ENCODE peak calls at places on chromosomes 1 and 21, in six cellular contexts. H is heart left ventricle, K is cardiac muscle cell, Q is thoracic aorta, T is tibial nerve, Z is esophagus squamous epithelium. P is an unnamed sample.
A peak's percentile ranks its signal among the peaks of the same experiment; 100 is the strongest.

GRCh38 chr21:29633766-29634165 is 306.0 kb downstream of the GRIK1 start:
- DNase-seq in Q (no peak), Z (no peak), H (no peak), T (no peak), K (no peak), P (no peak)

GRCh38 chr1:242224426-242224825 is 225.5 kb upstream of the MAP1LC3C start:
- DNase-seq in Z (no peak), Q (no peak), K (no peak), T (no peak), H (no peak), P (no peak)

GRCh38 chr1:152745289-152745704 is 12.5 kb upstream of the KPRP start:
- DNase-seq in H (no peak), K (no peak), Z (no peak), T (no peak), Q (no peak), P (no peak)

GRCh38 chr1:88985033-88985432 is 7.4 kb downstream of the KYAT3 start:
- DNase-seq in H (no peak), Z (no peak), K (peak; percentile 96), Q (no peak), T (peak; percentile 28), P (peak; percentile 40)

GRCh38 chr1:208974721-208975120 is 608.8 kb upstream of the CAMK1G start:
- DNase-seq in Z (no peak), K (no peak), T (no peak), Q (no peak), H (no peak), P (no peak)

GRCh38 chr1:202987922-202988583 is 19.1 kb upstream of the TMEM183A start:
- DNase-seq in Q (no peak), K (no peak), H (no peak), T (no peak), Z (no peak), P (no peak)

GRCh38 chr1:218557731-218558130 is 212.6 kb downstream of the TGFB2 start:
- DNase-seq in H (peak; percentile 32), Q (no peak), K (peak; percentile 71), Z (no peak), T (no peak), P (no peak)

GRCh38 chr21:20739421-20739820 is 258.8 kb upstream of the NCAM2 start:
- DNase-seq in H (no peak), K (no peak), T (no peak), Z (no peak), Q (no peak), P (no peak)

GRCh38 chr1:29322147-29322694 is 85.9 kb downstream of the PTPRU start:
- DNase-seq in Q (no peak), Z (no peak), K (no peak), T (no peak), H (no peak), P (no peak)

GRCh38 chr1:164384262-164384661 is 174.7 kb upstream of the PBX1 start:
- DNase-seq in Q (no peak), H (no peak), K (no peak), T (no peak), Z (no peak), P (no peak)

GRCh38 chr1:112509005-112509659 is 367 bp downstream of the WNT2B start:
- DNase-seq in T (no peak), K (no peak), Z (no peak), Q (no peak), H (no peak), P (no peak)

GRCh38 chr1:9249534-9250335 is 15.2 kb downstream of the H6PD start:
- DNase-seq in K (peak; percentile 74), Q (no peak), H (peak; percentile 87), Z (no peak), T (no peak), P (peak; percentile 69)

GRCh38 chr1:167518331-167518700 is at the start of gene CD247:
- DNase-seq in T (no peak), Q (no peak), K (no peak), Z (no peak), H (no peak), P (no peak)

GRCh38 chr1:181350146-181350545 is 133.2 kb upstream of the CACNA1E start:
- DNase-seq in Q (no peak), H (no peak), Z (no peak), K (no peak), T (no peak), P (no peak)

GRCh38 chr1:65493792-65494191 is 73.3 kb downstream of the LEPR start:
- DNase-seq in H (no peak), Z (no peak), Q (no peak), K (peak; percentile 31), T (no peak), P (no peak)

GRCh38 chr1:223628858-223629257 is 36.6 kb downstream of the CAPN8 start:
- DNase-seq in H (no peak), K (no peak), Z (no peak), T (no peak), Q (no peak), P (no peak)

GRCh38 chr21:32795802-32796489 is 24.4 kb upstream of the PAXBP1 start:
- DNase-seq in Z (no peak), H (no peak), T (no peak), K (no peak), Q (no peak), P (no peak)

GRCh38 chr21:42002421-42002958 is 7.7 kb downstream of the ZBTB21 start:
- DNase-seq in T (no peak), H (no peak), Q (no peak), K (peak; percentile 61), Z (no peak), P (no peak)

GRCh38 chr1:71047635-71048607 is at the start of gene PTGER3:
- DNase-seq in T (peak; percentile 28), Q (peak; percentile 57), Z (no peak), H (peak; percentile 77), K (peak; percentile 36), P (peak; percentile 75)

GRCh38 chr1:79974659-79975058 is 968.1 kb upstream of the ADGRL4 start:
- DNase-seq in H (no peak), K (no peak), Z (no peak), Q (no peak), T (no peak), P (no peak)
- TF ChIP-seq CTCF in H (no peak), K (no peak), Z (no peak), Q (no peak), T (no peak), P (no peak)

DNA sequence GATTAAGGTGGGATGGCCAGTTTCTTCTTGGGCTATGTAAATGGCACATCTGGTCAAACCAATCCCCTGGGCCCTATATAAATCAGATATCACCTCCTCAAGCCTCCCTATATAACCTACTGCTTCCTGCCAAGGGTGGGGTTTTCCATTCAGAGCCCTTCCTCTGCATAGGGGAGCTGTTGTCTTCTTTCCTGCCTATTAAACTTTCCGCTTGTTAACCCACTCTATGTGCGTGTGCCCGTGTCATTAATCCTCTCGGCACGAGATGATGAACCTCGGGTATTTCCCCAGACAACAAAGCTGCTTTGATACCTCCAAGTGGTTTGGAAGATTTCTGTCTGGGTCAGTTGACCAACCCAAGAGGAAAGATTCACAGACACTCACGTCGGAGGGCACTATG is 19.3 kb upstream of the SERTAD4 start:
- DNase-seq in H (no peak), Z (no peak), T (no peak), Q (no peak), K (no peak), P (no peak)
- H3K27ac ChIP-seq in H (no peak overlapping the region), Z (no peak overlapping the region), T (no peak overlapping the region), Q (no peak overlapping the region), K (no peak overlapping the region), P (no peak overlapping the region)

GRCh38 chr1:17550684-17551584 is 11.4 kb downstream of the ARHGEF10L start:
- DNase-seq in H (no peak), K (no peak), Q (no peak), Z (no peak), T (no peak), P (no peak)
- H3K4me1 ChIP-seq in H (peaks cover 13% of the 10 kb centered on the region), K (peaks cover 8% of the 10 kb centered on the region), Q (peaks cover 68% of the 10 kb centered on the region), Z (peaks cover 57% of the 10 kb centered on the region), T (peaks cover 37% of the 10 kb centered on the region), P (peaks cover 37% of the 10 kb centered on the region)

DNA sequence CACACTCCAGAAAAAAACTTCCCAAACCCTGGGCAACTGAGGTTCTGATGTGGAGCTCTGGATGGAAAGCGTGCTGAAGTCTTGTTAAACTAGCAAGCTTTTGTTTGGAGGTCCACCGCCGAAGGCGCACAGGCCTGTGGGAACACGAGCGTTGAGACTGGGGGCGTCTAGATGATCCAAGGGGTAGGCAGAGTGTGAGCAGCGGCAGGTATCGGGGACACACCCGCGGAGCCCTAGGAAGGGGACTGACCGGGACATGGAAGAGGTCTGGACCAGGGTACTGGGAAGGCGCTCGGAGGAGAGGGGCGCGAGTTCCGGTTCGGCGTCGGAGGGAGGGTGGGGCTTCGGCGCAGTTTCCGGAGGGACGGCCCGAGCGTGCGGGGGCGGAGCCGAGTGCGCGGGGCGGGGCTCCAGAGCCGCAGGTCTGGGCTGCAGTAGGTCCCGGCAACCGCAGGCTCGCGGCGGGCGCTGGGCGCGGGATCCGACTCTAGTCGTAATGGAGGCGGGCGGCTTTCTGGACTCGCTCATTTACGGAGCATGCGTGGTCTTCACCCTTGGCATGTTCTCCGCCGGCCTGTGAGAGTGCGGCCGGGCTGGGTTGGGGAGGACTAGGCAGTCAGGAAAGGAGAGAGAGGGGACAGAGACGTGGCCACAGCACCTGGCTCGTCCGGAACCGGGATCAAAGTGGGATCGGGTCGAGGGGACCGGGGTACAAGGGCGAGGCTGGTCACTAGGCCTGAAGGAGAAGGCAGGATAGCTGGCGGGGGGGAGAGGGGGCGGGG is at the start of gene SLC50A1:
- DNase-seq in Z (peak; percentile 53), T (peak; percentile 83), H (peak; percentile 96), K (peak; percentile 97), Q (peak; percentile 85), P (peak; percentile 95)
- TF ChIP-seq CTCF in Z (peak; percentile 70), T (peak; percentile 85), H (peak; percentile 31), K (no peak), Q (peak; percentile 60), P (peak; percentile 64)

DNA sequence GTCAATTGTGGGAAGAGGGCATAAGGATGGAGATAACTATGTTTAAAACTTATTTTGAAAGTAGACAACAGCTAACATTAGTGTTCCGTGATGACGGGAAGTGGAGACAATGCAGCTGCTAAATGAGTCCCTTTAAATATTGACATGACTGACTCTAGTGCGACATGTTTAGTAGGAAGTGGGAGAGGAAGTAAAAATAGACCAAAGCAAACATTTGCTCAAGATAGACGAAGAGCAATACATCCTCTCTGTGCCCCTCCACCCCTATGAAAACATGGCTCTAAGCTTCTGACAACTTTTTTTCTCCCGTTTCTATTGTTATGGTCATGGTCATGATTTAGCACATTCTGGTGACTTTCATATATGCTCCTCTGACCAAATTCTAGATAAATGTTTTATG is 60.0 kb upstream of the HMCN1 start:
- DNase-seq in Q (no peak), K (peak; percentile 11), Z (no peak), H (no peak), T (no peak), P (peak; percentile 28)
- H3K27ac ChIP-seq in Q (no peak overlapping the region), K (no peak overlapping the region), Z (peak overlapping the region; percentile 58), H (no peak overlapping the region), T (no peak overlapping the region), P (no peak overlapping the region)

GRCh38 chr21:35016517-35017188 is 32.4 kb downstream of the RUNX1 start:
- DNase-seq in T (no peak), H (no peak), Q (no peak), K (no peak), Z (no peak), P (no peak)

GRCh38 chr21:35015435-35016024 is 33.6 kb downstream of the RUNX1 start:
- DNase-seq in H (no peak), Q (no peak), K (no peak), T (no peak), Z (no peak), P (no peak)

GRCh38 chr21:35017256-35017655 is 31.8 kb downstream of the RUNX1 start:
- DNase-seq in T (no peak), H (no peak), Q (no peak), Z (no peak), K (no peak), P (no peak)

GRCh38 chr21:35014302-35015044 is 34.6 kb downstream of the RUNX1 start:
- DNase-seq in H (no peak), Q (no peak), T (no peak), K (peak; percentile 6), Z (no peak), P (no peak)

GRCh38 chr21:35016071-35016470 is 33.0 kb downstream of the RUNX1 start:
- DNase-seq in K (no peak), Z (no peak), T (no peak), Q (no peak), H (no peak), P (no peak)
- H3K4me1 ChIP-seq in K (peaks cover 6% of the 10 kb centered on the region), Z (no peaks in the 10 kb centered on the region), T (no peaks in the 10 kb centered on the region), Q (no peaks in the 10 kb centered on the region), H (no peaks in the 10 kb centered on the region), P (no peaks in the 10 kb centered on the region)

P was measured in heart right ventricle.